ENCODE peak calls at places on chromosomes 1 and 21, in ten cellular contexts. G is left ventricle myocardium inferior; O is NCI-H460; M is fibroblast of mammary gland; X is NCI-H748 treated with DMSO at 0.1 percent for 48 hours; F is EH; Q is T47D; S is activated CD4-positive, alpha-beta T cell treated with anti-CD3 and anti-CD28 coated beads, Interleukin-2, amount 50 U/mL, for 4 hours; N is activated B cell treated with CpG ODN at 0.5 μM for 24 hours; C is WTC11. H is an unnamed sample.

GRCh38 chr1:113325039-113325438 is 65.3 kb upstream of the MAGI3 start:
- DNase-seq in G (no peak), O (peak), M (peak), X (no peak), F (no peak), Q (no peak), S (no peak), N (no peak), C (no peak), H (peak)

GRCh38 chr1:10639301-10640078 is 157.0 kb downstream of the CASZ1 start:
- DNase-seq in G (no peak), O (no peak), M (peak), X (no peak), F (no peak), Q (no peak), S (no peak), N (no peak), C (peak), H (no peak)

GRCh38 chr1:226394461-226394860 is 13.4 kb downstream of the PARP1 start:
- DNase-seq in G (no peak), O (no peak), M (no peak), X (no peak), F (no peak), Q (no peak), S (no peak), N (no peak), C (no peak), H (no peak)

GRCh38 chr1:79259390-79260336 is 253.1 kb upstream of the ADGRL4 start:
- DNase-seq in G (no peak), O (peak), M (peak), X (peak), F (peak), Q (peak), S (no peak), N (no peak), C (no peak), H (peak)

GRCh38 chr1:208781391-208782035 is 537.3 kb upstream of the PLXNA2 start:
- DNase-seq in G (no peak), O (no peak), M (no peak), X (peak), F (no peak), Q (no peak), S (no peak), N (no peak), C (peak), H (no peak)

GRCh38 chr1:81679972-81680371 is 120.8 kb upstream of the ADGRL2 start:
- DNase-seq in G (no peak), O (no peak), M (peak), X (no peak), F (peak), Q (no peak), S (no peak), N (no peak), C (no peak), H (peak)

GRCh38 chr1:235074335-235075120 is 54.1 kb downstream of the TOMM20 start:
- DNase-seq in G (peak), O (no peak), M (peak), X (peak), F (peak), Q (peak), S (peak), N (peak), C (no peak), H (peak)

GRCh38 chr1:46134660-46135331 is 2.4 kb upstream of the PIK3R3 start:
- DNase-seq in G (no peak), O (no peak), M (peak), X (no peak), F (peak), Q (peak), S (no peak), N (no peak), C (no peak), H (peak)

GRCh38 chr1:97778718-97779117 is 142.1 kb downstream of the DPYD start:
- DNase-seq in G (no peak), O (no peak), M (no peak), X (no peak), F (peak), Q (no peak), S (no peak), N (no peak), C (no peak), H (no peak)

GRCh38 chr21:33647560-33647959 is 5.3 kb downstream of the ITSN1 start:
- DNase-seq in G (no peak), O (no peak), M (no peak), X (no peak), F (no peak), Q (no peak), S (no peak), N (no peak), C (no peak), H (no peak)

GRCh38 chr1:229229137-229229720 is 41.7 kb upstream of the RAB4A start:
- DNase-seq in G (no peak), O (no peak), M (no peak), X (no peak), F (no peak), Q (peak), S (no peak), N (no peak), C (no peak), H (peak)

GRCh38 chr1:217063065-217063908 is 340.1 kb upstream of the ESRRG start:
- DNase-seq in G (no peak), O (no peak), M (no peak), X (no peak), F (no peak), Q (no peak), S (no peak), N (no peak), C (no peak), H (no peak)

GRCh38 chr1:220001095-220001501 is 45.2 kb downstream of the EPRS1 start:
- DNase-seq in G (no peak), O (no peak), M (no peak), X (no peak), F (peak), Q (no peak), S (no peak), N (no peak), C (no peak), H (no peak)

GRCh38 chr1:115893545-115893944 is 52.6 kb upstream of the NHLH2 start:
- DNase-seq in G (no peak), O (no peak), M (no peak), X (no peak), F (no peak), Q (no peak), S (no peak), N (no peak), C (no peak), H (no peak)

GRCh38 chr1:224879404-224879803 is 50.1 kb upstream of the DNAH14 start:
- DNase-seq in G (no peak), O (no peak), M (peak), X (no peak), F (peak), Q (no peak), S (no peak), N (no peak), C (no peak), H (peak)

GRCh38 chr1:24108334-24109165 is 3.4 kb downstream of the MYOM3 start:
- DNase-seq in G (no peak), O (peak), M (peak), X (no peak), F (peak), Q (no peak), S (no peak), N (no peak), C (no peak), H (peak)

GRCh38 chr1:167966050-167966449 is 29.2 kb upstream of the MPC2 start:
- DNase-seq in G (no peak), O (no peak), M (no peak), X (no peak), F (no peak), Q (no peak), S (no peak), N (no peak), C (no peak), H (no peak)